ENCODE peak calls at places on chromosomes 13 and 19, in four cellular contexts. One of them, this sample, is unnamed.

GRCh38 chr19:1253514-1254080 is 5.2 kb downstream of the MIDN start:
- DNase-seq in PC-3: peak; percentile 56
- DNase-seq in heart left ventricle: peak; percentile 73
- DNase-seq in MM.1S: no peak
- DNase-seq in this sample: no peak

GRCh38 chr19:7554990-7555864 is 19.7 kb downstream of the PNPLA6 start:
- DNase-seq in PC-3: no peak
- DNase-seq in heart left ventricle: no peak
- DNase-seq in MM.1S: no peak
- DNase-seq in this sample: no peak

GRCh38 chr13:111031531-111031961 is 83.6 kb upstream of the ARHGEF7 start:
- DNase-seq in PC-3: peak; percentile 68
- DNase-seq in heart left ventricle: no peak
- DNase-seq in MM.1S: no peak
- DNase-seq in this sample: no peak

GRCh38 chr19:45890877-45891276 is 4.9 kb upstream of the IRF2BP1 start:
- DNase-seq in PC-3: no peak
- DNase-seq in heart left ventricle: no peak
- DNase-seq in MM.1S: no peak
- DNase-seq in this sample: no peak

GRCh38 chr19:15829786-15830185 is 14.3 kb upstream of the OR10H1 start:
- DNase-seq in PC-3: no peak
- DNase-seq in heart left ventricle: no peak
- DNase-seq in MM.1S: no peak
- DNase-seq in this sample: no peak

GRCh38 chr19:56191711-56192110 is 5.9 kb downstream of the ZSCAN5B start:
- DNase-seq in PC-3: no peak
- DNase-seq in heart left ventricle: no peak
- DNase-seq in MM.1S: no peak
- DNase-seq in this sample: no peak

GRCh38 chr19:11361037-11361770 is 6.0 kb downstream of the PLPPR2 start:
- DNase-seq in PC-3: no peak
- DNase-seq in heart left ventricle: peak; percentile 75
- DNase-seq in MM.1S: no peak
- DNase-seq in this sample: no peak

GRCh38 chr13:99150575-99151370 is 49.9 kb upstream of the UBAC2 start:
- DNase-seq in PC-3: peak; percentile 89
- DNase-seq in heart left ventricle: no peak
- DNase-seq in MM.1S: no peak
- DNase-seq in this sample: peak; percentile 65

GRCh38 chr13:108083056-108083455 is 132.3 kb downstream of the LIG4 start:
- DNase-seq in PC-3: peak; percentile 59
- DNase-seq in heart left ventricle: no peak
- DNase-seq in MM.1S: no peak
- DNase-seq in this sample: peak; percentile 1

DNA sequence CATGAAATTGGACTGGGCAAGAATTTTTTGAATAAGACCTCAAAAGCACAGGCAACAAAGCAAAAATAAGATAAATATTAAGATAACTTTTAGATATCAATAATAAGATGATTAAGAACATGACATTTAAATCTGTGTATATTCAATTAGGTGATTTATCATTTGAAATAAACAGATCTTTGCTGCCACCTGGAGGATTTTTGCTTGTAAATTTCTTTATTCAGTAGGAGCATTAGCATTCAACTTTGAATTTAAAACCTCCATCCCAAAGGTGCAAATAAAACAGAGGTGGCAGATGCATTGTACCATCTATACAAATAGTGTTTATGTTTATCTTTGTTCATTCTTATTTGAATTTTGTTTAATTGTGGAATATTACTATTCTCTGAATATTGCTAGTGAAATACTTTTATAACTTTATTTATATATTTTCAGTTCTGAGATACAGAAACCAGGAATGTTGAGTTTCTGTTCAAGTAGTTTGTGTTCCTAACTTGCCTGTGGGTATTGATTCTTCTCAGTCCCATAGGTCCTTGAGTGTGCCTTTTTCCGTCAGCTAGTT is 20.9 kb downstream of the COG6 start:
- DNase-seq in PC-3: peak; percentile 67
- DNase-seq in heart left ventricle: no peak
- DNase-seq in MM.1S: peak; percentile 43
- DNase-seq in this sample: peak; percentile 75
- TF ChIP-seq CTCF in PC-3: peak; percentile 58
- TF ChIP-seq CTCF in heart left ventricle: peak; percentile 34
- TF ChIP-seq CTCF in MM.1S: peak; percentile 26
- TF ChIP-seq CTCF in this sample: peak; percentile 46

GRCh38 chr13:48317511-48317981 is 14.0 kb downstream of the RB1 start:
- DNase-seq in PC-3: no peak
- DNase-seq in heart left ventricle: peak; percentile 59
- DNase-seq in MM.1S: no peak
- DNase-seq in this sample: no peak
- H3K4me3 ChIP-seq in PC-3: no peak overlapping the region
- H3K4me3 ChIP-seq in heart left ventricle: no peak overlapping the region
- H3K4me3 ChIP-seq in MM.1S: no peak overlapping the region
- H3K4me3 ChIP-seq in this sample: no peak overlapping the region

GRCh38 chr13:23707674-23708073 is 137.5 kb downstream of the TNFRSF19 start:
- DNase-seq in PC-3: peak; percentile 57
- DNase-seq in heart left ventricle: no peak
- DNase-seq in MM.1S: peak; percentile 11
- DNase-seq in this sample: peak; percentile 64
- TF ChIP-seq CTCF in PC-3: peak; percentile 50
- TF ChIP-seq CTCF in heart left ventricle: no peak
- TF ChIP-seq CTCF in MM.1S: peak; percentile 12
- TF ChIP-seq CTCF in this sample: peak; percentile 49

GRCh38 chr19:6424190-6424938 is at the start of gene KHSRP:
- DNase-seq in PC-3: no peak
- DNase-seq in heart left ventricle: peak; percentile 70
- DNase-seq in MM.1S: peak; percentile 13
- DNase-seq in this sample: no peak

GRCh38 chr19:6427131-6427530 is 2.5 kb upstream of the KHSRP start:
- DNase-seq in PC-3: no peak
- DNase-seq in heart left ventricle: no peak
- DNase-seq in MM.1S: no peak
- DNase-seq in this sample: no peak

GRCh38 chr19:6425732-6426686 is 1.4 kb upstream of the KHSRP start:
- DNase-seq in PC-3: peak; percentile 19
- DNase-seq in heart left ventricle: no peak
- DNase-seq in MM.1S: no peak
- DNase-seq in this sample: no peak

GRCh38 chr19:6423499-6424189 is 967 bp downstream of the KHSRP start:
- DNase-seq in PC-3: peak; percentile 50
- DNase-seq in heart left ventricle: no peak
- DNase-seq in MM.1S: peak; percentile 55
- DNase-seq in this sample: peak; percentile 55

GRCh38 chr19:6424939-6425731 is 524 bp upstream of the KHSRP start:
- DNase-seq in PC-3: peak; percentile 100
- DNase-seq in heart left ventricle: peak; percentile 99
- DNase-seq in MM.1S: peak; percentile 100
- DNase-seq in this sample: peak; percentile 100
- H3K4me3 ChIP-seq in PC-3: no peak overlapping the region
- H3K4me3 ChIP-seq in heart left ventricle: no peak overlapping the region
- H3K4me3 ChIP-seq in MM.1S: peak overlapping the region; percentile 31
- H3K4me3 ChIP-seq in this sample: no peak overlapping the region

GRCh38 chr13:46146898-46147297 is 35.1 kb downstream of the LCP1 start:
- DNase-seq in PC-3: no peak
- DNase-seq in heart left ventricle: no peak
- DNase-seq in MM.1S: no peak
- DNase-seq in this sample: peak; percentile 19
- TF ChIP-seq CTCF in PC-3: peak; percentile 11
- TF ChIP-seq CTCF in heart left ventricle: no peak
- TF ChIP-seq CTCF in MM.1S: no peak
- TF ChIP-seq CTCF in this sample: peak; percentile 29

GRCh38 chr13:30995331-30995730 is 62.9 kb downstream of the TEX26 start:
- DNase-seq in PC-3: no peak
- DNase-seq in heart left ventricle: no peak
- DNase-seq in MM.1S: no peak
- DNase-seq in this sample: no peak
- H3K4me3 ChIP-seq in PC-3: no peak overlapping the region
- H3K4me3 ChIP-seq in heart left ventricle: no peak overlapping the region
- H3K4me3 ChIP-seq in MM.1S: no peak overlapping the region
- H3K4me3 ChIP-seq in this sample: no peak overlapping the region

This sample was measured in fibroblast of pulmonary artery.